ENCODE peak calls at places on chromosomes 7 and 10, in nine cellular contexts. U, P, W, V, I, H, S, Z and D are unnamed samples.

GRCh38 chr7:22549667-22550513 is 49.9 kb upstream of the STEAP1B start:
- DNase-seq in P (peak), V (peak), W (peak), I (peak), U (peak), H (no peak), Z (peak), S (no peak), D (peak)

GRCh38 chr10:12797471-12798262 is 203.8 kb downstream of the CCDC3 start:
- DNase-seq in H (no peak), P (no peak), W (no peak), U (no peak), V (no peak), S (no peak), Z (no peak), I (peak), D (no peak)

GRCh38 chr7:126040114-126041045 is 1110.8 kb upstream of the POT1 start:
- DNase-seq in P (no peak), S (no peak), W (peak), V (no peak), Z (no peak), H (no peak), U (no peak), I (no peak), D (no peak)

GRCh38 chr7:136333636-136334035 is 356.5 kb upstream of the MTPN start:
- DNase-seq in I (no peak), Z (no peak), S (no peak), P (no peak), H (no peak), W (no peak), U (no peak), V (no peak), D (no peak)

GRCh38 chr7:136513744-136514143 is 354.7 kb upstream of the CHRM2 start:
- DNase-seq in W (no peak), I (no peak), S (no peak), H (no peak), U (no peak), V (no peak), P (no peak), Z (no peak), D (no peak)

GRCh38 chr7:128591705-128592104 is 80.4 kb upstream of the GARIN1A start:
- DNase-seq in W (no peak), U (no peak), P (no peak), V (no peak), H (no peak), I (no peak), S (no peak), Z (no peak), D (no peak)

GRCh38 chr10:131010965-131011575 is 300.5 kb downstream of the TCERG1L start:
- DNase-seq in W (no peak), U (no peak), H (no peak), S (no peak), P (no peak), I (no peak), V (no peak), Z (no peak), D (no peak)

GRCh38 chr10:62454696-62455451 is 80.7 kb downstream of the ZNF365 start:
- DNase-seq in Z (no peak), H (peak), W (no peak), U (no peak), V (no peak), S (no peak), I (peak), P (no peak), D (no peak)

GRCh38 chr10:5469353-5470061 is 29.9 kb downstream of the CALML5 start:
- DNase-seq in Z (no peak), W (no peak), P (no peak), S (no peak), U (no peak), H (no peak), I (no peak), V (no peak), D (no peak)

GRCh38 chr10:102463983-102464382 is 12.6 kb upstream of the C10orf95 start:
- DNase-seq in H (no peak), I (no peak), P (no peak), S (no peak), V (no peak), Z (no peak), U (no peak), W (no peak), D (no peak)

GRCh38 chr10:84540617-84541288 is 212.4 kb downstream of the CCSER2 start:
- DNase-seq in U (peak), H (peak), Z (no peak), S (peak), P (peak), W (peak), V (peak), I (peak), D (peak)

GRCh38 chr7:129886818-129887186 is 66.0 kb downstream of the UBE2H start:
- DNase-seq in Z (no peak), U (no peak), I (no peak), H (no peak), S (no peak), P (no peak), W (no peak), V (no peak), D (no peak)

GRCh38 chr7:924541-925231 is 29.8 kb downstream of the ADAP1 start:
- DNase-seq in V (no peak), H (peak), W (peak), U (no peak), P (no peak), I (peak), Z (no peak), S (peak), D (peak)

GRCh38 chr10:71975891-71976725 is 11.9 kb downstream of the CHST3 start:
- DNase-seq in W (no peak), U (no peak), H (no peak), Z (no peak), V (peak), I (peak), S (no peak), P (no peak), D (no peak)

GRCh38 chr10:97687785-97688781 is 1.0 kb upstream of the AVPI1 start:
- DNase-seq in I (peak), U (no peak), S (no peak), W (no peak), H (no peak), V (no peak), Z (no peak), P (no peak), D (no peak)

GRCh38 chr7:121088870-121089269 is 100.4 kb downstream of the CPED1 start:
- DNase-seq in H (no peak), S (no peak), V (no peak), U (no peak), W (no peak), Z (no peak), I (no peak), P (no peak), D (no peak)

GRCh38 chr7:34247468-34247867 is 342.1 kb downstream of the BMPER start:
- DNase-seq in U (no peak), S (no peak), I (peak), W (no peak), P (no peak), H (no peak), Z (no peak), V (no peak), D (no peak)

GRCh38 chr7:29401827-29402226 is 161.8 kb upstream of the PRR15 start:
- DNase-seq in S (no peak), I (no peak), V (no peak), H (no peak), Z (no peak), W (no peak), P (no peak), U (no peak), D (no peak)

GRCh38 chr10:84605802-84606201 is 277.4 kb downstream of the CCSER2 start:
- DNase-seq in Z (no peak), I (no peak), V (no peak), S (no peak), U (no peak), P (no peak), H (no peak), W (no peak), D (no peak)

GRCh38 chr7:142880886-142881505 is 4.5 kb downstream of the TRPV6 start:
- DNase-seq in W (peak), V (no peak), S (peak), H (peak), P (no peak), I (peak), Z (peak), U (peak), D (peak)

GRCh38 chr7:99201027-99201426 is 6.9 kb downstream of the KPNA7 start:
- DNase-seq in H (no peak), S (no peak), U (no peak), V (no peak), W (no peak), I (peak), P (no peak), Z (no peak), D (no peak)